ENCODE peak calls at places on chromosomes 2 and 18, in ten cellular contexts. V is colonic mucosa; Y is fibroblast of pulmonary artery; O is body of pancreas; T is A549; B is GM13976; E is K562; A is endothelial cell; F is CD4-positive, alpha-beta T cell; W is heart left ventricle. U is an unnamed sample.

GRCh38 chr2:238684362-238685326 is 163.2 kb upstream of the TWIST2 start:
- DNase-seq in V (no peak), Y (peak; percentile 100), O (peak; percentile 44), T (peak; percentile 97), B (no peak), E (no peak), A (no peak), F (no peak), W (no peak), U (no peak)

GRCh38 chr2:175234153-175234552 is 52.6 kb upstream of the ATP5MC3 start:
- DNase-seq in V (no peak), Y (no peak), O (no peak), T (no peak), B (no peak), E (no peak), A (no peak), F (no peak), W (no peak), U (no peak)

GRCh38 chr2:217909156-217909820 is 93.5 kb downstream of the TNS1 start:
- DNase-seq in V (no peak), Y (no peak), O (no peak), T (no peak), B (no peak), E (no peak), A (no peak), F (no peak), W (peak; percentile 39), U (no peak)

GRCh38 chr2:127463155-127463991 is 45.1 kb downstream of the PROC start:
- DNase-seq in V (no peak), Y (no peak), O (no peak), T (no peak), B (no peak), E (no peak), A (no peak), F (no peak), W (no peak), U (peak; percentile 79)

GRCh38 chr2:211089127-211089526 is 532.7 kb downstream of the CPS1 start:
- DNase-seq in V (no peak), Y (no peak), O (no peak), T (no peak), B (no peak), E (no peak), A (no peak), F (no peak), W (no peak), U (no peak)

GRCh38 chr18:7770903-7771302 is 203.8 kb downstream of the PTPRM start:
- DNase-seq in V (no peak), Y (no peak), O (no peak), T (no peak), B (no peak), E (no peak), A (no peak), F (no peak), W (no peak), U (no peak)

GRCh38 chr2:203673933-203674332 is 32.5 kb upstream of the CD28 start:
- DNase-seq in V (no peak), Y (no peak), O (no peak), T (no peak), B (peak; percentile 44), E (no peak), A (no peak), F (no peak), W (no peak), U (no peak)

GRCh38 chr2:218393750-218394290 is 5.8 kb upstream of the CTDSP1 start:
- DNase-seq in V (peak; percentile 72), Y (no peak), O (no peak), T (no peak), B (peak; percentile 16), E (peak; percentile 87), A (no peak), F (no peak), W (no peak), U (no peak)

GRCh38 chr2:149258531-149258930 is 71.9 kb upstream of the LYPD6 start:
- DNase-seq in V (peak; percentile 29), Y (no peak), O (no peak), T (no peak), B (no peak), E (no peak), A (no peak), F (no peak), W (no peak), U (no peak)

GRCh38 chr2:46801731-46802664 is 113.6 kb downstream of the MCFD2 start:
- DNase-seq in V (no peak), Y (no peak), O (no peak), T (no peak), B (no peak), E (no peak), A (no peak), F (no peak), W (no peak), U (no peak)

GRCh38 chr18:69250305-69251151 is 150.2 kb upstream of the DOK6 start:
- DNase-seq in V (no peak), Y (peak; percentile 75), O (no peak), T (no peak), B (no peak), E (no peak), A (no peak), F (no peak), W (no peak), U (no peak)

GRCh38 chr2:240570531-240571313 is 2.4 kb downstream of the RNPEPL1 start:
- DNase-seq in V (no peak), Y (no peak), O (no peak), T (no peak), B (no peak), E (no peak), A (peak; percentile 6), F (no peak), W (no peak), U (peak; percentile 5)

GRCh38 chr2:240302041-240302440 is 133.4 kb upstream of the GPC1 start:
- DNase-seq in V (no peak), Y (no peak), O (no peak), T (no peak), B (no peak), E (no peak), A (no peak), F (no peak), W (peak; percentile 11), U (no peak)

GRCh38 chr2:131492418-131493198 is 411 bp upstream of the MZT2A start:
- DNase-seq in V (peak; percentile 93), Y (peak; percentile 93), O (peak; percentile 96), T (peak; percentile 93), B (peak; percentile 97), E (peak; percentile 98), A (peak; percentile 94), F (peak; percentile 95), W (peak; percentile 96), U (peak; percentile 94)
- TF ChIP-seq CTCF in V (peak; percentile 70), Y (peak; percentile 69), O (peak; percentile 99), T (peak; percentile 85), B (peak; percentile 75), E (peak; percentile 69), A (peak; percentile 92), F (peak; percentile 87), W (peak; percentile 67), U (peak; percentile 75)

DNA sequence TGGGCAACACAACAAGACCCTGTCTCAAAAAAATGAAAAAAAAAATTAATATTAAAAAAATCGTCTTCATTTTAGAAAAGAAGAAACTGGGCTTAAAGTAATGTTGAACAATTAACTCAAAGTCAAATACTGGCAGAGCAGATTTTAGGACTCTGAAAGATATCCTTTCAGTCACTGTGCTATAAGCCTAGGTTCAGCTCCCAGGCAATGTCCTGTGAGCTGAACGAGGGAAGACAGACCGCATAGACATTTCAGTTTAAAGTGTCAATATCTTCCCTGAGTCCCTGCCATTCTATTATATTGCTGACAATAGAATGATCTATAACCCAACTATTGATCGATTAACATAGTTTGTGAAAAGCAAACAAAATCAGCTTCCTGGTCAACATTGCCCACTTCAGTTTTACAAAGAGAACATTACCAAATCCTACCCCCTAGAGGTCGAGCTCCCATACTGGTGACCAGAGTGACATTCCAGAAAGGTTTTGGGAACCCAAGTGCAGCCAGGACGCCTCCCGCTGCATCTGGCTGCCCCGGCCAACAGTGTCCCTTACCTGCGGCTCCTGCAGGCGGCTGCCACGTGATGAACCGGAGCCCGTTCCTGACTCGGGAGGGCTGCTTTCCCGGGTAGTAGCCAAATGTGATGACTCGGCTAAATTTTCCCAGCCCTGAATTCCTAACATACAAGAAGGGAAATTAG is 639 bp downstream of the MRO start:
- DNase-seq in V (peak; percentile 60), Y (peak; percentile 47), O (peak; percentile 81), T (peak; percentile 40), B (no peak), E (no peak), A (peak; percentile 39), F (no peak), W (peak; percentile 50), U (peak; percentile 76)
- TF ChIP-seq CTCF in V (no peak), Y (peak; percentile 25), O (peak; percentile 20), T (no peak), B (no peak), E (no peak), A (no peak), F (no peak), W (no peak), U (no peak)

GRCh38 chr18:26457611-26458350 is 90.6 kb downstream of the KCTD1 start:
- DNase-seq in V (no peak), Y (no peak), O (no peak), T (no peak), B (no peak), E (peak; percentile 56), A (peak; percentile 66), F (no peak), W (no peak), U (peak; percentile 90)
- TF ChIP-seq CTCF in V (no peak), Y (no peak), O (no peak), T (no peak), B (no peak), E (peak; percentile 61), A (peak; percentile 40), F (no peak), W (no peak), U (peak; percentile 81)

GRCh38 chr2:10316860-10317259 is 14.2 kb downstream of the HPCAL1 start:
- DNase-seq in V (no peak), Y (no peak), O (no peak), T (no peak), B (no peak), E (no peak), A (no peak), F (no peak), W (no peak), U (no peak)

GRCh38 chr2:10316336-10316735 is 13.6 kb downstream of the HPCAL1 start:
- DNase-seq in V (no peak), Y (peak; percentile 42), O (no peak), T (no peak), B (no peak), E (no peak), A (no peak), F (no peak), W (no peak), U (no peak)

GRCh38 chr2:10317646-10318045 is 14.9 kb downstream of the HPCAL1 start:
- DNase-seq in V (no peak), Y (no peak), O (no peak), T (no peak), B (no peak), E (peak; percentile 46), A (no peak), F (no peak), W (no peak), U (peak; percentile 38)

GRCh38 chr2:10319892-10320574 is 17.3 kb downstream of the HPCAL1 start:
- DNase-seq in V (no peak), Y (no peak), O (no peak), T (no peak), B (no peak), E (no peak), A (no peak), F (no peak), W (no peak), U (no peak)

DNA sequence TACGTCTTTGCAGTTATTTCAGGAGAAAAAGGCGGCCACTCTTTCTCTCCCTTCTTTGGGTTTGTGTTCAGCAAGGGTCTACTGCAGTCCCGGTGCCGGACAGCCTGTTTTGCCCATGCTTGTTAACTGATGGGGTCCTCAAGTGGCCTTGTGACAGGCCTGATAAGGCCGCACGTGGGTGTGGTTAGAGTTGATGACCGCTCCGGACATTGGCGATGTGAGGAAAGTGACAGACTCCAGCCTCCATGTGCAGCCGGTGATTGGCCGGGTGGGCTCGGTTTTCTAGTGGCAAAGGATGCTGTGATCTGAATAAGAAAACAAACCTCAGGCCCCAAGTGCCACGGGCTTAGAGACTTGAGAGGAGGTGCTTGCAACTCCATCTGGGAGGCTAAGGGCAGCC is 15.6 kb downstream of the HPCAL1 start:
- DNase-seq in V (no peak), Y (no peak), O (no peak), T (no peak), B (no peak), E (peak; percentile 80), A (no peak), F (no peak), W (no peak), U (no peak)
- TF ChIP-seq CTCF in V (no peak), Y (no peak), O (no peak), T (no peak), B (no peak), E (no peak), A (no peak), F (no peak), W (no peak), U (no peak)